ENCODE peak calls at places on chromosomes 5 and 9, in four cellular contexts. A is heart right ventricle, V is kidney, K is adrenal gland. P is an unnamed sample. For H3K4me1, the result is how much of the 10 kb centered on the place peaks cover.

GRCh38 chr5:72328172-72328571 is 8.0 kb downstream of the PTCD2 start:
- DNase-seq in A (peak), V (no peak), K (peak), P (peak)

GRCh38 chr9:16652511-16653101 is 217.9 kb downstream of the BNC2 start:
- DNase-seq in A (no peak), V (no peak), K (no peak), P (no peak)

GRCh38 chr9:115845648-115846312 is 307.8 kb upstream of the PAPPA start:
- DNase-seq in A (no peak), V (no peak), K (no peak), P (no peak)

GRCh38 chr5:96909435-96909834 is 26.4 kb upstream of the LNPEP start:
- DNase-seq in A (no peak), V (no peak), K (no peak), P (no peak)

GRCh38 chr5:134258896-134259295 is 33.0 kb upstream of the PPP2CA start:
- DNase-seq in A (no peak), V (no peak), K (no peak), P (no peak)

GRCh38 chr5:78795757-78796156 is 147.2 kb upstream of the LHFPL2 start:
- DNase-seq in A (no peak), V (no peak), K (no peak), P (no peak)

GRCh38 chr9:96618209-96619108 is 1.2 kb downstream of the CDC14B start:
- DNase-seq in A (peak), V (peak), K (peak), P (peak)

GRCh38 chr5:120817044-120817985 is 353.2 kb downstream of the PRR16 start:
- DNase-seq in A (no peak), V (no peak), K (no peak), P (no peak)

GRCh38 chr9:117772960-117773359 is 68.8 kb downstream of the TLR4 start:
- DNase-seq in A (no peak), V (no peak), K (no peak), P (no peak)

GRCh38 chr5:142551242-142552067 is 134.4 kb downstream of the FGF1 start:
- DNase-seq in A (peak), V (no peak), K (no peak), P (peak)

GRCh38 chr9:120942186-120943001 is 15.8 kb upstream of the TRAF1 start:
- DNase-seq in A (no peak), V (no peak), K (no peak), P (no peak)

GRCh38 chr5:121164632-121165031 is 687.0 kb upstream of the FTMT start:
- DNase-seq in A (no peak), V (no peak), K (no peak), P (no peak)

GRCh38 chr9:128091571-128091970 is 23.5 kb downstream of the SLC25A25 start:
- DNase-seq in A (no peak), V (peak), K (no peak), P (no peak)
- H3K4me3 ChIP-seq in A (peak), V (no peak), K (no peak), P (peak)

DNA sequence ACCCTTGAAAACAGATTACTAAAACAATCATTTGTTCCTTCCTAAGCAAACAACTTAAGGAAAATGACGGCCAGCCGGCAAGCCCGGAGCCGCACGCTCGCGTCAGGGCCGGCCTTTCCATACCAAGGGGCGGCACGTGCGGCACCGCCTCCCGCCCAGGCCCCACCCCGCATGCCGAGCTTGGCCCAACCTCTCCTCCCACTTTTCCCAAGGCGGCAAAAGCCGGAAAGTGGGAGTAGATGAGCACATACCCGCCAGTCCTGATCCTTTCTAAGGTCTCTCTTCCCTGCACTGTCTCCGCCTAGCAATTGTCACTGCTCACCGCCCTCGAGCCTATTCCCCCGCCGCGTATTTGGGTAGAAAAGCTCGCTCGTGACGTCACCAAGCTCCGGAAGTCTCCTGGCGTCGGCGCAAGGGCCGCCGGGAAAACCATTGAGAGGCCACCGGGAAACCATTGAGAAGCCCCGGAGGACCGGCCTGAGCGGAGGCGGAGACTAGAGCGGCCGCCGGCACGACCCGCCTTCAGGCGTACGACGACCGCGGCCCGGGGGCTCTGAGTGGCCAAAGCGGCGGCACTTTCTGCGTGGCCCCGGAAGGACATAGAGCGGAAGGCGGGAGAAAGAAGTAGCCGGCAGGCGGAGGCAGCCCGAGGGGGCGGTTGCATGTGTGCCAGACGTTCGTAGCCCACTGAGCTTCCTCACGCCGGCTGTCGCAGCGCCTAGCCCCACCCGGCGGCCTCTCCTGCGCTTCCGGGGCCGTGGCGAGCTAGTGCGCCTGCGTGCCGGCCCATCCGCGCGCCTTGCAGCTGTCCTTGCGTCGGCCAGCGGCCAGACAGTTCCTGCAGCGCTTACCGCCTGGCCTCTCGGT is at the start of the genes NCBP1 and TSTD2:
- DNase-seq in A (peak), V (peak), K (peak), P (peak)
- H3K4me1 ChIP-seq in A (half or more), V (under half), K (under half), P (half or more)

DNA sequence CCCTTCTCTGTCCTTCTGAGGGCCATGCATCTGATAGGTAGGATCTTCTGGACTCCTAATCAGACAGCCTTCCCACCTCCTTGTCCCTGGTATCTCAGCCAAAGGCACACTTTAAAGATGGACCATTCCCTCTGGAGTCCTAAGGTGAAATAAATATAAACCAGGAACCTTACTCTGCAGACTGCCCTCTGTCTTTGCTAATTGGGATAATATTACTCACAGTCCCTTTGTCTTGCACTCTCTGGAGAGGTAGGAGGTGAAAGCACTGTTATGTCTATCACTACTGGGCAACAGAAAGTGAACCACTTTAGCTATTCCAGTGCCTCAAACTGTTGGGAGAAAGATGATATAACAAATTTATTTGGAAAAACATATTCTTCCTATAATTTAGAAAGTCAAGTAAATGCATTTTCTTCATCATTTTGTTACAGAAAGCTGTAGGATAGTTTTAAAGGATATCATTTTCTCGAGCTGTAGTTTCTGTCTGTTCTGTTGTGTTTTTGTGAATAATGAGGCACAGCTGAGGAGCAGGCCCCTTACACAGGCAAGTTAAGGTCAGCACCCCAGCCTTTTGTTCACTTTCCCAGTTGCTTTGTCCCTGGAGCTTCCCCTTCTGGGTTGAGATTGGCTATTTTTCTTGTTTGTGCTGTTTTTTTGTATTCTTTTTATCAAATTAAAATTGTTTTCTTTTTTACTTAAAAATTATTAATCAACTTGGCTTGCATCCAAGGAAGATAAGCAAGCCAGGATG is 213.6 kb upstream of the ACTBL2 start:
- DNase-seq in A (no peak), V (no peak), K (no peak), P (no peak)
- H3K27ac ChIP-seq in A (peak), V (no peak), K (no peak), P (peak)

GRCh38 chr9:133063159-133063499 is 1.3 kb downstream of the CEL start:
- DNase-seq in A (no peak), V (peak), K (no peak), P (no peak)

GRCh38 chr9:133058550-133059320 is 3.0 kb upstream of the CEL start:
- DNase-seq in A (no peak), V (peak), K (no peak), P (no peak)

GRCh38 chr9:133059623-133060022 is 2.2 kb upstream of the CEL start:
- DNase-seq in A (no peak), V (peak), K (no peak), P (no peak)

GRCh38 chr9:133058051-133058450 is 3.7 kb upstream of the CEL start:
- DNase-seq in A (no peak), V (peak), K (no peak), P (no peak)

DNA sequence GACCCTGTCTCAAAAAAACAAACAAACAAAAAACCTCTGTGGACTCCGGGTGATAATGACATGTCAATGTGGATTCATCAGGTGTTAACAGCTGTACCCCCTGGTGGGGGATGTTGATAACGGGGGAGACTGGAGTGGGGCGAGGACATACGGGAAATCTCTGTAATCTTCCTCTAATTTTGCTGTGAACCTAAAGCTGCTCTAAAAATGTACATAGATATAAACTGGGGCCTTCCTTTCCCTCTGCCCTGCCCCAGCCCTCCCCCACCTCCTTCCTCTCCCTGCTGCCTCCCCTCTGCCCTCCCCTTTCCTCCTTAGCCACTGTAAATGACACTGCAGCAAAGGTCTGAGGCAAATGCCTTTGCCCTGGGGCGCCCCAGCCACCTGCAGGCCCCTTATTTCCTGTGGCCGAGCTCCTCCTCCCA is 1.4 kb upstream of the CEL start:
- DNase-seq in A (no peak), V (peak), K (no peak), P (no peak)
- H3K4me3 ChIP-seq in A (no peak), V (no peak), K (no peak), P (no peak)

P was measured in heart left ventricle.